ENCODE peak calls at places on chromosomes 11 and 22, in six cellular contexts. X is activated CD4-positive, alpha-beta T cell treated with anti-CD3 and anti-CD28 coated beads, Interleukin-2, amount 50 U/mL, for 4 hours; U is Calu3; I is NCI-H1092; O is mucosa of descending colon; W is brain microvascular endothelial cell. H is an unnamed sample.

GRCh38 chr11:108873938-108874337 is 209.1 kb downstream of the DDX10 start:
- DNase-seq in O (no peak), W (no peak), U (no peak), X (no peak), I (no peak), H (no peak)

GRCh38 chr11:7927635-7928034 is 3.4 kb downstream of the OR10A6 start:
- DNase-seq in O (no peak), U (no peak), W (peak), I (no peak), X (no peak), H (no peak)

GRCh38 chr11:27934830-27935145 is 173.2 kb downstream of the KIF18A start:
- DNase-seq in I (no peak), U (peak), W (peak), X (no peak), O (no peak), H (no peak)

GRCh38 chr22:26364066-26365015 is 64.7 kb upstream of the ASPHD2 start:
- DNase-seq in W (peak), X (peak), O (peak), U (peak), I (peak), H (no peak)

GRCh38 chr11:94794287-94795168 is 26.4 kb downstream of the AMOTL1 start:
- DNase-seq in W (peak), X (no peak), U (peak), I (peak), O (no peak), H (peak)

GRCh38 chr11:102120006-102120405 is 9.8 kb downstream of the YAP1 start:
- DNase-seq in X (no peak), W (no peak), O (no peak), I (no peak), U (no peak), H (no peak)

GRCh38 chr11:36376888-36377758 is 81.0 kb downstream of the PRR5L start:
- DNase-seq in W (peak), O (peak), X (peak), U (peak), I (no peak), H (peak)

GRCh38 chr11:77411238-77411637 is 62.7 kb downstream of the PAK1 start:
- DNase-seq in X (no peak), I (no peak), W (peak), O (peak), U (no peak), H (peak)

GRCh38 chr11:13850256-13851010 is 112.1 kb upstream of the SPON1 start:
- DNase-seq in X (no peak), I (no peak), U (no peak), W (no peak), O (no peak), H (no peak)

GRCh38 chr11:120172054-120172881 is 34.4 kb upstream of the TRIM29 start:
- DNase-seq in U (peak), I (peak), O (peak), X (peak), W (peak), H (peak)

GRCh38 chr11:61350336-61350735 is 11.3 kb downstream of the CYB561A3 start:
- DNase-seq in W (no peak), I (no peak), X (no peak), U (no peak), O (no peak), H (no peak)

GRCh38 chr11:61785837-61786402 is 6.5 kb downstream of the TMEM258 start:
- DNase-seq in W (no peak), U (no peak), O (no peak), X (no peak), I (no peak), H (peak)

GRCh38 chr22:42379961-42380537 is 52.2 kb downstream of the NFAM1 start:
- DNase-seq in I (no peak), O (no peak), W (no peak), X (no peak), U (no peak), H (no peak)

GRCh38 chr11:118437736-118438125 is 1.4 kb downstream of the KMT2A start:
- DNase-seq in U (peak), W (no peak), O (peak), X (no peak), I (peak), H (no peak)

H was measured in kidney.